ENCODE peak calls at places on chromosomes 7 and 10, in six cellular contexts. E, H, V, L, C and G are unnamed samples.

GRCh38 chr10:22476601-22477364 is 131.5 kb downstream of the SPAG6 start:
- DNase-seq in L (no peak), H (peak), C (peak), E (no peak), V (peak), G (peak)

GRCh38 chr10:48363617-48364355 is 57.3 kb downstream of the MAPK8 start:
- DNase-seq in H (no peak), E (peak), V (no peak), C (peak), L (no peak), G (peak)

GRCh38 chr7:16189026-16189715 is 232.2 kb downstream of the CRPPA start:
- DNase-seq in C (no peak), H (no peak), L (no peak), V (no peak), E (no peak), G (no peak)

GRCh38 chr7:22943997-22944396 is 69.9 kb downstream of the HYCC1 start:
- DNase-seq in L (no peak), V (no peak), E (no peak), C (no peak), H (peak), G (no peak)

GRCh38 chr7:1343551-1343950 is 110.9 kb downstream of the UNCX start:
- DNase-seq in L (no peak), V (no peak), H (no peak), C (no peak), E (no peak), G (no peak)

GRCh38 chr7:114842551-114843065 is 79.3 kb upstream of the MDFIC start:
- DNase-seq in L (no peak), H (no peak), C (no peak), V (no peak), E (no peak), G (no peak)

GRCh38 chr7:91719008-91719407 is 161.5 kb downstream of the MTERF1 start:
- DNase-seq in V (no peak), L (no peak), H (no peak), E (no peak), C (no peak), G (no peak)

GRCh38 chr7:66452165-66452564 is 176.5 kb upstream of the KCTD7 start:
- DNase-seq in C (no peak), E (no peak), L (no peak), H (no peak), V (no peak), G (no peak)

GRCh38 chr10:24444337-24444736 is 235.4 kb downstream of the KIAA1217 start:
- DNase-seq in C (no peak), V (no peak), L (no peak), E (peak), H (no peak), G (no peak)

GRCh38 chr10:10353326-10353725 is 664.3 kb upstream of the CELF2 start:
- DNase-seq in E (no peak), H (no peak), V (no peak), C (no peak), L (no peak), G (no peak)

GRCh38 chr10:97499561-97500296 is 1.0 kb downstream of the UBTD1 start:
- DNase-seq in V (no peak), H (no peak), C (peak), E (peak), L (peak), G (peak)

GRCh38 chr7:134018321-134018720 is 108.8 kb upstream of the LRGUK start:
- DNase-seq in L (no peak), E (no peak), H (no peak), V (no peak), C (no peak), G (no peak)

GRCh38 chr7:134016223-134016941 is 110.8 kb upstream of the LRGUK start:
- DNase-seq in C (peak), E (peak), L (no peak), V (peak), H (peak), G (peak)

GRCh38 chr7:134014935-134015334 is 112.2 kb upstream of the LRGUK start:
- DNase-seq in V (no peak), H (no peak), C (no peak), L (no peak), E (no peak), G (no peak)

GRCh38 chr7:134019251-134019650 is 107.9 kb upstream of the LRGUK start:
- DNase-seq in E (no peak), V (no peak), H (no peak), L (no peak), C (no peak), G (no peak)

GRCh38 chr7:134016942-134017303 is 110.2 kb upstream of the LRGUK start:
- DNase-seq in V (no peak), H (no peak), L (no peak), C (no peak), E (no peak), G (no peak)
- TF ChIP-seq CTCF in V (no peak), H (peak), L (no peak), C (no peak), E (peak), G (no peak)

DNA sequence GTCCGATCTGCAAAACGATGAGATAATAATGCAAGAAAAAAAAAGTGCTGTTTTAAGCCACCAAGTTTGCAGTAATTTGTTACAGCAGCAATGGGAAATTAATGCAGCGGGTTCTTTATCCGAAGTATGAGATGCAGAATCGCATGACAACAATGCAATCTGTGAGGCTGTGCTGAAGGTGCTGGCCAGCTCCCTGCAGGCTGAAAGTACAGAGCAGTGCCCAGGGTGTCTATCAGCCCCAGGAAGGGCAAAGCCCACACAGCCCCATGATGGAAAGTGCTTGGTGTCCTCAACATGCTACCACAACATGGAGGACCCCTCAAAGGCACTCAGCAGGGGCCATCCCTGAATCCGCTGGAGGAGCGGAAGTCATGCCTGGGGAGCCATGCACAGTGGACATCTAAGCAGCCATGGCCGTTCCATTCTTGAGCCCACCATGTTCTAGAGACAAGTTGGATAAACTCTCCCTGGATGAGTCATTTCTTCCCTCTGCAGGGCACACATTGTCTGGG is 199.5 kb upstream of the PFKP start:
- DNase-seq in C (no peak), H (no peak), L (no peak), E (no peak), V (no peak), G (no peak)
- TF ChIP-seq CTCF in C (no peak), H (no peak), L (no peak), E (no peak), V (no peak), G (no peak)

GRCh38 chr10:80051993-80052392 is 26.5 kb upstream of the TMEM254 start:
- DNase-seq in V (no peak), C (no peak), H (no peak), L (no peak), E (no peak), G (no peak)

GRCh38 chr10:80041162-80041561 is 37.3 kb upstream of the TMEM254 start:
- DNase-seq in H (no peak), E (no peak), L (no peak), C (no peak), V (no peak), G (no peak)

GRCh38 chr10:80050752-80051151 is 27.7 kb upstream of the TMEM254 start:
- DNase-seq in L (no peak), H (no peak), C (no peak), E (no peak), V (no peak), G (no peak)

GRCh38 chr10:80046629-80047441 is 31.6 kb upstream of the TMEM254 start:
- DNase-seq in H (peak), C (peak), L (peak), V (peak), E (peak), G (peak)
- TF ChIP-seq CTCF in H (peak), C (peak), L (peak), V (peak), E (peak), G (peak)

GRCh38 chr7:152675761-152676636 is at the start of gene XRCC2:
- DNase-seq in H (peak), E (peak), V (peak), L (peak), C (peak), G (peak)
- TF ChIP-seq CTCF in H (no peak), E (no peak), V (no peak), L (no peak), C (no peak), G (no peak)

DNA sequence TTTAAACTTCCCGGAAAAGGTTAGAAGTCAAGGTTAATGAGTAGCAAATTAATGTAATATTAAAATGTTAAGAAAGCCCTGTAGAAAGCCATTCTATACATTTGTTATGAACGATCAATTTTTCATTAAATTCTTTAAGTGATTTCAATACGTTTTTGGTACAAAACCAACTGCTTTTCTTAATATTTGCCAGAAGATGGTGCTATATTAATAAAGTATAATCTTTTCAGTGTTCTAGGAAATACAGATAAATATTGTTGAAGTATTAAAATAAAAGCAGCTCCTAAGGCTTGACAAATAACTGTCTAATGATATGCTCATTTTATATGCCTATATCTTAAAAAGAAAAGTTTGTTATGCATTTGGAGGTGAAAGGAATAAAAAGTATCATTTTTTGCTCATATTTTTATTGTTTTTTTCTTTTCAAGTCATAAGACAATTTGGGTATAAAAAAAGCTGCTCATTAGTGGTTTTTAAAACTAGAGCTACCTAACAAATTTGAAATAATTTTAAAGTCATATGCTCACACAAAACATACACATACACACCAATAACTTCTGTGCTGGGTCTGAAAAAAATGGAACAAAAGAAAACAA is 130.3 kb upstream of the POT1 start:
- DNase-seq in L (no peak), C (no peak), V (no peak), E (peak), H (no peak), G (no peak)
- TF ChIP-seq CTCF in L (peak), C (peak), V (peak), E (peak), H (peak), G (peak)

GRCh38 chr7:5396542-5396941 is 27.1 kb downstream of the TNRC18 start:
- DNase-seq in E (peak), H (no peak), C (no peak), L (peak), V (no peak), G (no peak)
- TF ChIP-seq CTCF in E (peak), H (no peak), C (no peak), L (peak), V (no peak), G (no peak)

GRCh38 chr10:119006451-119007210 is 22.9 kb upstream of the NANOS1 start:
- DNase-seq in V (no peak), L (peak), H (no peak), E (peak), C (no peak), G (no peak)
- TF ChIP-seq CTCF in V (no peak), L (no peak), H (no peak), E (no peak), C (no peak), G (no peak)

GRCh38 chr7:42224391-42225003 is 12.5 kb downstream of the GLI3 start:
- DNase-seq in C (peak), L (no peak), V (no peak), H (peak), E (no peak), G (no peak)
- TF ChIP-seq CTCF in C (no peak), L (no peak), V (peak), H (peak), E (peak), G (no peak)

GRCh38 chr7:12687213-12688171 is at the start of gene ARL4A:
- DNase-seq in C (peak), E (peak), L (peak), H (peak), V (peak), G (peak)
- TF ChIP-seq CTCF in C (no peak), E (peak), L (peak), H (peak), V (no peak), G (no peak)

GRCh38 chr7:44077061-44077460 is 5.3 kb downstream of the POLM start:
- DNase-seq in L (no peak), H (no peak), E (no peak), V (no peak), C (no peak), G (no peak)

GRCh38 chr7:44073664-44074348 is 8.4 kb upstream of the PGAM2 start:
- DNase-seq in L (peak), H (peak), E (no peak), C (no peak), V (no peak), G (no peak)

GRCh38 chr7:44074349-44074695 is 8.0 kb downstream of the POLM start:
- DNase-seq in E (no peak), L (no peak), V (no peak), C (no peak), H (no peak), G (no peak)

GRCh38 chr7:44076101-44076895 is 6.0 kb downstream of the POLM start:
- DNase-seq in L (no peak), V (no peak), H (no peak), E (no peak), C (no peak), G (no peak)

DNA sequence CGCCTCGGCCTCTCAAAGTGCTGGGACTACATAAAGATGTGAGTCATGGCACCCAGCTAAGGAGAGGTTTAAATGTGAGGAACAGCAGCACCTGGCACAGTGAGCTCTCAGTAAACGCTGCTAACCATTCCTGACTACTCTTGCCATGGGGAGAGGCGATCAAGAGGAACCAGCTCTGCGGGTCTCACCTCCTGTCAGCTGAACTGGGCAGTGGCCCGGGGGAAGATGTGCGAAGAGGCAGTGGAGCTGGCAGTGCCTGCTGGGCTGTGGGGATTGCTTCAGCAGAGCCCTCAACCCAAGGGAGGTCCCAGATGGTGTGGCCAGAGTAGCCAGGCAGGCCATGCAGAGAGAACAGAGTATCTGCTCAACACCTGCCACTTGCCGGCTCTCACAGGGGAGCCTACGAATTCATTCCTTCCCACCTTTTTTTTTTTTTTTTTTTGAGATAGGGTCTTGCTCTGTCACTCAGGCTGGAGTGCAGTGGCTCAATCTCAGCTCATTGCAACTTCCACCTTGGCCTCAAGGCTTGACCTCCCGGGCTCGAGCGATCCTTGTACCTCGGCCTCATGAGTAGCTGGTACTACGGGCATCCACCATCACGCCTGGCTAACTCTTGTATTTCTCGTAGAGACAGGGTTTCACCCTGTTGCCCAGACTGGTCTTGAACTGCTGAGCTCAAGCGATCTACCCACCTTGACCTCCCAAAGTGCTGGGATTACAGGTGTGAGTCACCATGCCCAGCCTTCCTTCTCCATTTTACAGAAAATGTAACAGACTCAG is 6.8 kb downstream of the POLM start:
- DNase-seq in C (no peak), H (no peak), V (no peak), L (no peak), E (no peak), G (no peak)
- TF ChIP-seq CTCF in C (no peak), H (no peak), V (no peak), L (no peak), E (no peak), G (no peak)